ENCODE peak calls at places on chromosomes 2 and 18, in five cellular contexts. B is foreskin fibroblast, A is A673, H is ELR, K is hippocampal formation. F is an unnamed sample.

GRCh38 chr18:23701544-23702064 is 12.4 kb downstream of the LAMA3 start:
- DNase-seq in H (no peak), A (peak; percentile 70), B (no peak), K (no peak), F (no peak)

GRCh38 chr18:36769611-36770314 is 59.0 kb downstream of the TPGS2 start:
- DNase-seq in A (peak; percentile 35), H (peak; percentile 8), K (no peak), B (no peak), F (no peak)

GRCh38 chr2:42970151-42970550 is 177.8 kb upstream of the HAAO start:
- DNase-seq in B (no peak), H (peak; percentile 60), A (no peak), K (no peak), F (no peak)

GRCh38 chr2:36477315-36477714 is 120.7 kb downstream of the FEZ2 start:
- DNase-seq in A (no peak), H (no peak), K (no peak), B (no peak), F (no peak)

GRCh38 chr2:98577313-98577712 is 31.0 kb downstream of the COA5 start:
- DNase-seq in B (no peak), H (peak; percentile 16), K (no peak), A (no peak), F (no peak)

GRCh38 chr2:36408198-36408703 is 52.7 kb downstream of the CRIM1 start:
- DNase-seq in K (no peak), B (peak; percentile 23), A (peak; percentile 23), H (peak; percentile 36), F (peak; percentile 71)

GRCh38 chr2:150292807-150293206 is 194.7 kb downstream of the RND3 start:
- DNase-seq in A (no peak), H (peak; percentile 7), B (peak; percentile 34), K (no peak), F (no peak)

GRCh38 chr2:145797692-145798091 is 1277.8 kb upstream of the ZEB2 start:
- DNase-seq in K (no peak), B (no peak), H (peak; percentile 67), A (no peak), F (peak; percentile 60)

GRCh38 chr2:119683717-119684443 is 4.9 kb downstream of the TMEM177 start:
- DNase-seq in K (peak; percentile 35), B (no peak), A (no peak), H (peak; percentile 27), F (peak; percentile 80)

GRCh38 chr2:85681354-85681728 is 12.8 kb upstream of the GNLY start:
- DNase-seq in H (peak; percentile 71), A (no peak), K (no peak), B (no peak), F (peak; percentile 64)

GRCh38 chr2:212968284-212969081 is 182.9 kb downstream of the IKZF2 start:
- DNase-seq in A (no peak), H (peak; percentile 52), K (no peak), B (no peak), F (no peak)

GRCh38 chr2:110888401-110888800 is 156.0 kb downstream of the ACOXL start:
- DNase-seq in A (no peak), B (no peak), K (no peak), H (no peak), F (no peak)

GRCh38 chr2:65017335-65017734 is 28.1 kb downstream of the SLC1A4 start:
- DNase-seq in H (peak; percentile 15), B (no peak), A (no peak), K (peak; percentile 47), F (no peak)

GRCh38 chr2:207333599-207334308 is 168.0 kb upstream of the KLF7 start:
- DNase-seq in H (peak; percentile 68), A (no peak), B (no peak), K (no peak), F (peak; percentile 52)

GRCh38 chr2:102806250-102806837 is 44.5 kb downstream of the TMEM182 start:
- DNase-seq in B (peak; percentile 38), A (peak; percentile 58), H (peak; percentile 67), K (peak; percentile 39), F (peak; percentile 53)

GRCh38 chr18:45806226-45806625 is 19.2 kb upstream of the SIGLEC15 start:
- DNase-seq in H (peak; percentile 61), B (no peak), K (no peak), A (no peak), F (no peak)

GRCh38 chr18:36465276-36465675 is 167.8 kb downstream of the FHOD3 start:
- DNase-seq in B (no peak), K (no peak), H (no peak), A (no peak), F (no peak)

GRCh38 chr18:68181956-68182355 is 533.0 kb downstream of the TMX3 start:
- DNase-seq in H (peak; percentile 24), K (no peak), A (no peak), B (peak; percentile 4), F (no peak)

GRCh38 chr2:231227309-231228162 is 29.1 kb downstream of the ARMC9 start:
- DNase-seq in B (peak; percentile 72), H (peak; percentile 86), A (peak; percentile 82), K (peak; percentile 93), F (peak; percentile 88)

GRCh38 chr2:206531996-206532543 is 88.7 kb downstream of the ADAM23 start:
- DNase-seq in K (no peak), B (peak; percentile 7), H (no peak), A (no peak), F (no peak)

GRCh38 chr2:218217366-218218309 is 649 bp downstream of the ARPC2 start:
- DNase-seq in B (no peak), A (peak; percentile 35), K (no peak), H (peak; percentile 59), F (peak; percentile 32)

GRCh38 chr2:55761024-55761423 is 67.4 kb upstream of the PNPT1 start:
- DNase-seq in K (no peak), H (no peak), A (no peak), B (no peak), F (no peak)

GRCh38 chr18:3540805-3541548 is 91.0 kb downstream of the TGIF1 start:
- DNase-seq in A (no peak), B (no peak), K (no peak), H (no peak), F (no peak)